ENCODE peak calls at places on chromosomes 7 and 10, in seven cellular contexts. A is cardiac muscle cell, D is choroid plexus epithelial cell, F is brain microvascular endothelial cell, B is ovary, X is fibroblast of the aortic adventitia, H is foreskin fibroblast. G is an unnamed sample.

GRCh38 chr7:83105063-83105462 is 57.6 kb downstream of the PCLO start:
- DNase-seq in X (no peak), F (no peak), A (no peak), H (no peak), B (no peak), D (peak; percentile 5), G (no peak)

GRCh38 chr10:117900280-117900679 is 146.5 kb downstream of the RAB11FIP2 start:
- DNase-seq in A (no peak), F (no peak), D (no peak), X (no peak), H (no peak), B (no peak), G (no peak)

GRCh38 chr10:49359349-49360231 is 36.3 kb downstream of the DRGX start:
- DNase-seq in B (no peak), H (peak; percentile 64), A (peak; percentile 71), F (peak; percentile 52), X (peak; percentile 11), D (peak; percentile 85), G (no peak)

GRCh38 chr10:4315529-4315928 is 510.5 kb upstream of the AKR1E2 start:
- DNase-seq in F (peak; percentile 12), H (peak; percentile 81), A (peak; percentile 88), X (peak; percentile 86), D (peak; percentile 85), B (no peak), G (no peak)

GRCh38 chr10:110209926-110210662 is 2.7 kb downstream of the MXI1 start:
- DNase-seq in F (no peak), D (peak; percentile 40), H (peak; percentile 62), A (peak; percentile 45), B (peak; percentile 76), X (peak; percentile 21), G (peak; percentile 28)

GRCh38 chr10:133278577-133279265 is 2.1 kb upstream of the ADAM8 start:
- DNase-seq in D (peak; percentile 69), A (peak; percentile 70), F (peak; percentile 42), X (no peak), B (no peak), H (peak; percentile 52), G (peak; percentile 63)

GRCh38 chr10:88810196-88810961 is 7.8 kb downstream of the LIPM start:
- DNase-seq in B (no peak), H (peak; percentile 86), F (peak; percentile 43), A (peak; percentile 82), D (peak; percentile 88), X (peak; percentile 85), G (peak; percentile 63)

GRCh38 chr10:77205135-77205534 is 432.5 kb downstream of the KCNMA1 start:
- DNase-seq in X (no peak), A (no peak), B (no peak), D (no peak), H (no peak), F (no peak), G (no peak)

GRCh38 chr7:30430300-30430699 is 48.3 kb downstream of the NOD1 start:
- DNase-seq in D (peak; percentile 44), F (no peak), A (peak; percentile 11), H (no peak), X (no peak), B (no peak), G (no peak)

GRCh38 chr10:4673279-4674040 is 152.5 kb upstream of the AKR1E2 start:
- DNase-seq in A (no peak), F (no peak), D (no peak), X (no peak), H (no peak), B (no peak), G (no peak)

GRCh38 chr7:144102041-144102440 is 7.3 kb upstream of the OR2A2 start:
- DNase-seq in B (no peak), A (no peak), H (no peak), F (no peak), X (no peak), D (no peak), G (no peak)

GRCh38 chr7:103299660-103300059 is 2.4 kb downstream of the PMPCB start:
- DNase-seq in F (no peak), B (no peak), D (no peak), H (no peak), X (no peak), A (no peak), G (no peak)

GRCh38 chr10:1392127-1392526 is 335.9 kb downstream of the WDR37 start:
- DNase-seq in X (no peak), B (no peak), A (no peak), D (no peak), F (no peak), H (no peak), G (no peak)

GRCh38 chr10:96384471-96384870 is 25.7 kb upstream of the OPALIN start:
- DNase-seq in B (no peak), D (no peak), A (no peak), F (no peak), H (no peak), X (no peak), G (no peak)

GRCh38 chr10:106384541-106384940 is 780.0 kb downstream of the SORCS1 start:
- DNase-seq in B (no peak), D (no peak), A (peak; percentile 77), X (peak; percentile 53), F (no peak), H (no peak), G (no peak)

GRCh38 chr10:96987141-96987841 is 155.2 kb downstream of the LCOR start:
- DNase-seq in H (no peak), X (no peak), F (no peak), A (no peak), D (no peak), B (no peak), G (no peak)

GRCh38 chr7:102415685-102416225 is 17.6 kb upstream of the ORAI2 start:
- DNase-seq in D (no peak), X (no peak), A (no peak), B (no peak), F (no peak), H (no peak), G (no peak)

GRCh38 chr7:64174328-64174727 is 32.7 kb upstream of the ZNF735 start:
- DNase-seq in F (no peak), D (no peak), A (no peak), H (no peak), X (no peak), B (no peak), G (no peak)

DNA sequence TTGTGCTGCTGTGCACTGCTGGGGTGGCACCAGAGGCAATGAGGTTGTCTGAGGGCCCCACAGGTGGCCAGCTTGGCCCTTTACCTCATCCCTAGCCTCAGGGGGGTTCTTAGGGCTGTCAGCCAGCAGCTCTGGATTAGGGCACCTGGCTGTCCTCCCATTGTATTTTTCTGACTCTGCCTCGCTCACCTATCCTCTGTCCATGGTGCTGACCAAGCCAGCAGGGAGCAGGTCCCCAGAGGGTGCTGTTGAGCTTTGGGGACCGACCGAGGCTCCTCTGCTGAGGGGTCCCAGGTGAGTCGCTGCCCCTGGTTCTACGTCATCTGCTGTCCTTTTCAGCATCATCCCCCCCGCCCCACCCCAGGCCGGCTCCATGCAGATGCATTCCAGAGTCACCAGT is 32.1 kb upstream of the ZNF735 start:
- DNase-seq in B (no peak), D (no peak), H (no peak), F (no peak), A (no peak), X (no peak), G (no peak)
- TF ChIP-seq CTCF in B (no peak), D (no peak), H (no peak), F (no peak), A (no peak), X (no peak), G (no peak)

GRCh38 chr10:101442456-101442800 is 88.5 kb downstream of the BTRC start:
- DNase-seq in X (no peak), A (no peak), B (no peak), F (no peak), D (no peak), H (no peak), G (no peak)
- TF ChIP-seq CTCF in X (no peak), A (no peak), B (no peak), F (no peak), D (no peak), H (no peak), G (peak; percentile 67)

DNA sequence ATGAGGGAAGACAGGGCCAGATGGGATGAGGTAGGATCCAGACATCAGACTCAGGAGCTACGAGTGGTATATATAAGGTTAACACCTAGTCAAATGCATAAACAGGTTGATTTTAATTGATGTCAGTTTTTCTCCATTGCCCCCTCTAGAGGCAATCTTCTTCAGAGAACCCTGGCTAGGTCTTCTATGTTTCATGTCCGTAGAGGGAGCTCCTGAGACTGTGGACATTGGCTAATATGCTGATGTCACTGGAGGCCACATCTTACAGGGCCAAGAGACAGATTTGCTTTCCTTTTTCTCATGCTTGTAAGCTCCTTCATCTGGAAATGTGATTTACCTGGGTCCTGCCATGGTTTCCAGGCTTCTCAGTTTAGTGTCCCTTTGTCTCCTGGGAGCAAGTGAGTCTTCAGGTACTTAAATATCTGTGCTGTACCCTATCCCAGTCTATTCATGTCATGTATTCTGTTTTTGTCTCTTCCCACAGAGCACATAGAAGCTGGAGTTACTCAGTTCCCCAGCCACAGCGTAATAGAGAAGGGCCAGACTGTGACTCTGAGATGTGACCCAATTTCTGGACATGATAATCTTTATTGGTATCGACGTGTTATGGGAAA is 161.6 kb upstream of the PRSS1 start:
- DNase-seq in B (no peak), F (peak; percentile 79), A (peak; percentile 85), H (peak; percentile 84), X (peak; percentile 76), D (peak; percentile 94), G (peak; percentile 81)
- TF ChIP-seq CTCF in B (no peak), F (peak; percentile 93), A (peak; percentile 95), H (peak; percentile 91), X (peak; percentile 73), D (peak; percentile 96), G (peak; percentile 83)

GRCh38 chr7:49635800-49636199 is 137.6 kb upstream of the VWC2 start:
- DNase-seq in A (no peak), F (no peak), X (no peak), H (no peak), B (no peak), D (no peak), G (no peak)
- TF ChIP-seq CTCF in A (no peak), F (no peak), X (no peak), H (no peak), B (no peak), D (no peak), G (no peak)

GRCh38 chr7:17474724-17475344 is 176.4 kb downstream of the AHR start:
- DNase-seq in H (no peak), B (no peak), A (no peak), F (no peak), D (no peak), X (no peak), G (no peak)
- TF ChIP-seq CTCF in H (peak; percentile 3), B (no peak), A (peak; percentile 27), F (peak; percentile 54), D (peak; percentile 57), X (peak; percentile 12), G (peak; percentile 54)

GRCh38 chr10:121681171-121681752 is 83.0 kb upstream of the FGFR2 start:
- DNase-seq in H (no peak), B (no peak), F (no peak), X (no peak), A (no peak), D (no peak), G (no peak)
- TF ChIP-seq CTCF in H (no peak), B (no peak), F (no peak), X (no peak), A (no peak), D (no peak), G (no peak)

G was measured in HFFc6.